ENCODE peak calls at places on chromosomes 7 and 10, in ten cellular contexts. One of them, this sample, is unnamed.

GRCh38 chr7:74061840-74062539 is 21.6 kb upstream of the LIMK1 start:
- DNase-seq in small intestine: peak
- DNase-seq in body of pancreas: peak
- DNase-seq in NT2/D1: no peak
- DNase-seq in fibroblast of the aortic adventitia: peak
- DNase-seq in nephron progenitor cell: no peak
- DNase-seq in NAMALWA: peak
- DNase-seq in anterior cingulate cortex: peak
- DNase-seq in substantia nigra: peak
- DNase-seq in COR-L47: no peak
- DNase-seq in this sample: peak

GRCh38 chr10:31739759-31740158 is 188.9 kb downstream of the ARHGAP12 start:
- DNase-seq in fibroblast of the aortic adventitia: peak
- DNase-seq in NAMALWA: no peak
- DNase-seq in nephron progenitor cell: no peak
- DNase-seq in NT2/D1: no peak
- DNase-seq in small intestine: no peak
- DNase-seq in anterior cingulate cortex: no peak
- DNase-seq in substantia nigra: no peak
- DNase-seq in COR-L47: no peak
- DNase-seq in body of pancreas: no peak
- DNase-seq in this sample: no peak

GRCh38 chr10:3467052-3467906 is 294.7 kb upstream of the PITRM1 start:
- DNase-seq in nephron progenitor cell: no peak
- DNase-seq in body of pancreas: peak
- DNase-seq in NT2/D1: no peak
- DNase-seq in anterior cingulate cortex: no peak
- DNase-seq in fibroblast of the aortic adventitia: peak
- DNase-seq in small intestine: no peak
- DNase-seq in COR-L47: no peak
- DNase-seq in substantia nigra: no peak
- DNase-seq in NAMALWA: no peak
- DNase-seq in this sample: no peak

GRCh38 chr7:156168434-156168833 is 356.2 kb upstream of the SHH start:
- DNase-seq in NAMALWA: no peak
- DNase-seq in substantia nigra: no peak
- DNase-seq in COR-L47: no peak
- DNase-seq in anterior cingulate cortex: no peak
- DNase-seq in body of pancreas: no peak
- DNase-seq in small intestine: no peak
- DNase-seq in fibroblast of the aortic adventitia: no peak
- DNase-seq in nephron progenitor cell: no peak
- DNase-seq in NT2/D1: no peak
- DNase-seq in this sample: no peak

GRCh38 chr7:50229964-50230363 is 74.6 kb upstream of the IKZF1 start:
- DNase-seq in body of pancreas: no peak
- DNase-seq in NAMALWA: peak
- DNase-seq in anterior cingulate cortex: no peak
- DNase-seq in small intestine: peak
- DNase-seq in substantia nigra: no peak
- DNase-seq in nephron progenitor cell: no peak
- DNase-seq in NT2/D1: peak
- DNase-seq in COR-L47: no peak
- DNase-seq in fibroblast of the aortic adventitia: no peak
- DNase-seq in this sample: no peak

GRCh38 chr10:43968076-43968475 is 319.4 kb upstream of the ZNF32 start:
- DNase-seq in COR-L47: no peak
- DNase-seq in small intestine: no peak
- DNase-seq in fibroblast of the aortic adventitia: no peak
- DNase-seq in NT2/D1: no peak
- DNase-seq in NAMALWA: no peak
- DNase-seq in substantia nigra: no peak
- DNase-seq in nephron progenitor cell: no peak
- DNase-seq in anterior cingulate cortex: no peak
- DNase-seq in body of pancreas: no peak
- DNase-seq in this sample: no peak

GRCh38 chr10:127148933-127149220 is 47.5 kb downstream of the INSYN2A start:
- DNase-seq in NAMALWA: no peak
- DNase-seq in body of pancreas: no peak
- DNase-seq in nephron progenitor cell: no peak
- DNase-seq in anterior cingulate cortex: no peak
- DNase-seq in small intestine: no peak
- DNase-seq in fibroblast of the aortic adventitia: peak
- DNase-seq in COR-L47: no peak
- DNase-seq in NT2/D1: no peak
- DNase-seq in substantia nigra: no peak
- DNase-seq in this sample: no peak

GRCh38 chr10:28135258-28135657 is 136.4 kb upstream of the ODAD2 start:
- DNase-seq in nephron progenitor cell: no peak
- DNase-seq in fibroblast of the aortic adventitia: no peak
- DNase-seq in NAMALWA: no peak
- DNase-seq in anterior cingulate cortex: no peak
- DNase-seq in COR-L47: no peak
- DNase-seq in small intestine: no peak
- DNase-seq in body of pancreas: no peak
- DNase-seq in substantia nigra: no peak
- DNase-seq in NT2/D1: no peak
- DNase-seq in this sample: no peak

GRCh38 chr7:65951837-65952578 is 30.0 kb downstream of the GUSB start:
- DNase-seq in nephron progenitor cell: no peak
- DNase-seq in body of pancreas: peak
- DNase-seq in anterior cingulate cortex: no peak
- DNase-seq in small intestine: no peak
- DNase-seq in COR-L47: no peak
- DNase-seq in fibroblast of the aortic adventitia: peak
- DNase-seq in NAMALWA: peak
- DNase-seq in substantia nigra: no peak
- DNase-seq in NT2/D1: no peak
- DNase-seq in this sample: no peak

GRCh38 chr7:131293018-131293417 is 34.7 kb upstream of the MKLN1 start:
- DNase-seq in NAMALWA: no peak
- DNase-seq in small intestine: no peak
- DNase-seq in anterior cingulate cortex: no peak
- DNase-seq in nephron progenitor cell: no peak
- DNase-seq in fibroblast of the aortic adventitia: peak
- DNase-seq in NT2/D1: no peak
- DNase-seq in body of pancreas: no peak
- DNase-seq in substantia nigra: no peak
- DNase-seq in COR-L47: no peak
- DNase-seq in this sample: no peak

GRCh38 chr7:81515009-81515408 is 254.8 kb downstream of the HGF start:
- DNase-seq in anterior cingulate cortex: no peak
- DNase-seq in fibroblast of the aortic adventitia: peak
- DNase-seq in substantia nigra: no peak
- DNase-seq in COR-L47: no peak
- DNase-seq in NAMALWA: no peak
- DNase-seq in nephron progenitor cell: no peak
- DNase-seq in NT2/D1: no peak
- DNase-seq in body of pancreas: no peak
- DNase-seq in small intestine: no peak
- DNase-seq in this sample: no peak

GRCh38 chr7:64878684-64879083 is 24.4 kb upstream of the ZNF273 start:
- DNase-seq in fibroblast of the aortic adventitia: no peak
- DNase-seq in nephron progenitor cell: no peak
- DNase-seq in anterior cingulate cortex: no peak
- DNase-seq in small intestine: no peak
- DNase-seq in substantia nigra: no peak
- DNase-seq in body of pancreas: no peak
- DNase-seq in NAMALWA: no peak
- DNase-seq in NT2/D1: no peak
- DNase-seq in COR-L47: no peak
- DNase-seq in this sample: no peak

GRCh38 chr7:143248781-143249354 is 14.4 kb upstream of the GSTK1 start:
- DNase-seq in substantia nigra: no peak
- DNase-seq in NAMALWA: no peak
- DNase-seq in NT2/D1: no peak
- DNase-seq in nephron progenitor cell: no peak
- DNase-seq in fibroblast of the aortic adventitia: peak
- DNase-seq in body of pancreas: peak
- DNase-seq in small intestine: peak
- DNase-seq in COR-L47: no peak
- DNase-seq in anterior cingulate cortex: no peak
- DNase-seq in this sample: no peak

GRCh38 chr7:97819161-97819560 is 53.0 kb downstream of the ASNS start:
- DNase-seq in substantia nigra: no peak
- DNase-seq in anterior cingulate cortex: no peak
- DNase-seq in body of pancreas: no peak
- DNase-seq in COR-L47: peak
- DNase-seq in fibroblast of the aortic adventitia: no peak
- DNase-seq in NAMALWA: peak
- DNase-seq in nephron progenitor cell: no peak
- DNase-seq in small intestine: peak
- DNase-seq in NT2/D1: peak
- DNase-seq in this sample: no peak

GRCh38 chr10:24901686-24902399 is 50.6 kb downstream of the PRTFDC1 start:
- DNase-seq in body of pancreas: peak
- DNase-seq in nephron progenitor cell: no peak
- DNase-seq in substantia nigra: no peak
- DNase-seq in NT2/D1: no peak
- DNase-seq in anterior cingulate cortex: peak
- DNase-seq in fibroblast of the aortic adventitia: peak
- DNase-seq in NAMALWA: no peak
- DNase-seq in small intestine: peak
- DNase-seq in COR-L47: no peak
- DNase-seq in this sample: no peak

GRCh38 chr7:26930201-26930600 is 65.8 kb upstream of the SKAP2 start:
- DNase-seq in substantia nigra: no peak
- DNase-seq in nephron progenitor cell: no peak
- DNase-seq in NT2/D1: no peak
- DNase-seq in fibroblast of the aortic adventitia: peak
- DNase-seq in body of pancreas: no peak
- DNase-seq in anterior cingulate cortex: no peak
- DNase-seq in COR-L47: no peak
- DNase-seq in NAMALWA: no peak
- DNase-seq in small intestine: no peak
- DNase-seq in this sample: no peak

GRCh38 chr10:69101451-69102095 is 13.7 kb downstream of the SRGN start:
- DNase-seq in body of pancreas: no peak
- DNase-seq in substantia nigra: no peak
- DNase-seq in NT2/D1: no peak
- DNase-seq in NAMALWA: no peak
- DNase-seq in small intestine: no peak
- DNase-seq in fibroblast of the aortic adventitia: peak
- DNase-seq in COR-L47: no peak
- DNase-seq in anterior cingulate cortex: no peak
- DNase-seq in nephron progenitor cell: no peak
- DNase-seq in this sample: no peak

GRCh38 chr7:158495780-158496179 is 91.8 kb downstream of the PTPRN2 start:
- DNase-seq in nephron progenitor cell: peak
- DNase-seq in substantia nigra: no peak
- DNase-seq in NT2/D1: peak
- DNase-seq in anterior cingulate cortex: no peak
- DNase-seq in COR-L47: peak
- DNase-seq in NAMALWA: peak
- DNase-seq in small intestine: no peak
- DNase-seq in body of pancreas: peak
- DNase-seq in fibroblast of the aortic adventitia: no peak
- DNase-seq in this sample: no peak

GRCh38 chr7:30436046-30436445 is 42.5 kb downstream of the NOD1 start:
- DNase-seq in nephron progenitor cell: no peak
- DNase-seq in anterior cingulate cortex: no peak
- DNase-seq in NT2/D1: no peak
- DNase-seq in COR-L47: no peak
- DNase-seq in substantia nigra: no peak
- DNase-seq in NAMALWA: no peak
- DNase-seq in body of pancreas: no peak
- DNase-seq in fibroblast of the aortic adventitia: no peak
- DNase-seq in small intestine: no peak
- DNase-seq in this sample: no peak

GRCh38 chr7:28984631-28985030 is 26.5 kb upstream of the TRIL start:
- DNase-seq in nephron progenitor cell: no peak
- DNase-seq in NAMALWA: no peak
- DNase-seq in NT2/D1: peak
- DNase-seq in small intestine: no peak
- DNase-seq in body of pancreas: peak
- DNase-seq in COR-L47: no peak
- DNase-seq in substantia nigra: peak
- DNase-seq in fibroblast of the aortic adventitia: peak
- DNase-seq in anterior cingulate cortex: peak
- DNase-seq in this sample: peak

GRCh38 chr10:11488126-11488525 is 123.3 kb downstream of the USP6NL start:
- DNase-seq in nephron progenitor cell: no peak
- DNase-seq in COR-L47: no peak
- DNase-seq in body of pancreas: no peak
- DNase-seq in fibroblast of the aortic adventitia: no peak
- DNase-seq in substantia nigra: no peak
- DNase-seq in anterior cingulate cortex: no peak
- DNase-seq in small intestine: no peak
- DNase-seq in NAMALWA: no peak
- DNase-seq in NT2/D1: no peak
- DNase-seq in this sample: no peak

GRCh38 chr7:107614425-107614824 is 34.4 kb downstream of the BCAP29 start:
- DNase-seq in NAMALWA: no peak
- DNase-seq in substantia nigra: no peak
- DNase-seq in COR-L47: no peak
- DNase-seq in nephron progenitor cell: no peak
- DNase-seq in small intestine: no peak
- DNase-seq in body of pancreas: no peak
- DNase-seq in anterior cingulate cortex: no peak
- DNase-seq in NT2/D1: no peak
- DNase-seq in fibroblast of the aortic adventitia: peak
- DNase-seq in this sample: no peak

GRCh38 chr10:2957785-2958184 is 109.6 kb upstream of the PFKP start:
- DNase-seq in body of pancreas: no peak
- DNase-seq in substantia nigra: no peak
- DNase-seq in NT2/D1: no peak
- DNase-seq in nephron progenitor cell: no peak
- DNase-seq in anterior cingulate cortex: no peak
- DNase-seq in fibroblast of the aortic adventitia: no peak
- DNase-seq in COR-L47: no peak
- DNase-seq in small intestine: no peak
- DNase-seq in NAMALWA: no peak
- DNase-seq in this sample: no peak

GRCh38 chr7:150927157-150927953 is 50.8 kb downstream of the KCNH2 start:
- DNase-seq in fibroblast of the aortic adventitia: no peak
- DNase-seq in nephron progenitor cell: no peak
- DNase-seq in COR-L47: no peak
- DNase-seq in NT2/D1: no peak
- DNase-seq in substantia nigra: no peak
- DNase-seq in NAMALWA: no peak
- DNase-seq in anterior cingulate cortex: no peak
- DNase-seq in body of pancreas: no peak
- DNase-seq in small intestine: no peak
- DNase-seq in this sample: no peak

GRCh38 chr7:105224884-105225651 is 163.7 kb downstream of the SRPK2 start:
- DNase-seq in anterior cingulate cortex: no peak
- DNase-seq in small intestine: peak
- DNase-seq in substantia nigra: no peak
- DNase-seq in nephron progenitor cell: no peak
- DNase-seq in NAMALWA: peak
- DNase-seq in NT2/D1: no peak
- DNase-seq in COR-L47: no peak
- DNase-seq in fibroblast of the aortic adventitia: peak
- DNase-seq in body of pancreas: peak
- DNase-seq in this sample: no peak

GRCh38 chr10:12241810-12242529 is 46.0 kb downstream of the CDC123 start:
- DNase-seq in body of pancreas: no peak
- DNase-seq in nephron progenitor cell: no peak
- DNase-seq in COR-L47: no peak
- DNase-seq in substantia nigra: no peak
- DNase-seq in anterior cingulate cortex: no peak
- DNase-seq in fibroblast of the aortic adventitia: no peak
- DNase-seq in NT2/D1: no peak
- DNase-seq in small intestine: no peak
- DNase-seq in NAMALWA: no peak
- DNase-seq in this sample: no peak

GRCh38 chr7:122813845-122814244 is 72.4 kb downstream of the CADPS2 start:
- DNase-seq in NAMALWA: no peak
- DNase-seq in body of pancreas: no peak
- DNase-seq in NT2/D1: no peak
- DNase-seq in COR-L47: no peak
- DNase-seq in substantia nigra: no peak
- DNase-seq in fibroblast of the aortic adventitia: no peak
- DNase-seq in small intestine: no peak
- DNase-seq in anterior cingulate cortex: no peak
- DNase-seq in nephron progenitor cell: no peak
- DNase-seq in this sample: no peak

GRCh38 chr7:32937344-32938174 is 19.7 kb upstream of the FKBP9 start:
- DNase-seq in NT2/D1: no peak
- DNase-seq in nephron progenitor cell: no peak
- DNase-seq in substantia nigra: no peak
- DNase-seq in fibroblast of the aortic adventitia: peak
- DNase-seq in anterior cingulate cortex: no peak
- DNase-seq in COR-L47: peak
- DNase-seq in small intestine: peak
- DNase-seq in body of pancreas: peak
- DNase-seq in NAMALWA: no peak
- DNase-seq in this sample: no peak